ENCODE peak calls at places on chromosome 20, in four cellular contexts. L is stimulated activated CD8-positive, alpha-beta memory T cell treated with anti-CD3 and anti-CD28 coated beads, Interleukin-12 subunit alpha, Interleukin-12 subunit beta, amount 100 ng/mL, for 4 hours; R is GM03348; M is right cardiac atrium. C is an unnamed sample.

GRCh38 chr20:36454664-36455427 is 86.5 kb upstream of the MYL9 start:
- DNase-seq in R (peak), M (no peak), L (no peak), C (no peak)

GRCh38 chr20:45463113-45463512 is 6.4 kb upstream of the WFDC2 start:
- DNase-seq in L (no peak), R (no peak), M (no peak), C (no peak)

GRCh38 chr20:62832951-62833391 is 16.1 kb downstream of the COL9A3 start:
- DNase-seq in L (no peak), R (no peak), M (no peak), C (peak)

GRCh38 chr20:25529295-25529951 is 55.9 kb downstream of the NINL start:
- DNase-seq in R (no peak), M (no peak), L (no peak), C (no peak)

GRCh38 chr20:34859826-34860545 is 12.7 kb downstream of the GGT7 start:
- DNase-seq in R (no peak), L (no peak), M (no peak), C (peak)

GRCh38 chr20:7302256-7302655 is 534.8 kb downstream of the BMP2 start:
- DNase-seq in M (no peak), L (no peak), R (no peak), C (no peak)

GRCh38 chr20:51495921-51496545 is 46.5 kb downstream of the NFATC2 start:
- DNase-seq in R (peak), M (no peak), L (no peak), C (no peak)

GRCh38 chr20:23340524-23340923 is 10.1 kb upstream of the NXT1 start:
- DNase-seq in R (peak), L (no peak), M (peak), C (peak)

GRCh38 chr20:51326241-51326819 is 216.2 kb downstream of the NFATC2 start:
- DNase-seq in L (peak), M (no peak), R (peak), C (no peak)

GRCh38 chr20:24918579-24919566 is 30.2 kb upstream of the CST7 start:
- DNase-seq in M (peak), R (no peak), L (no peak), C (no peak)

GRCh38 chr20:3931664-3932063 is 42.5 kb downstream of the PANK2 start:
- DNase-seq in M (no peak), R (no peak), L (no peak), C (no peak)

GRCh38 chr20:6886065-6886729 is 118.7 kb downstream of the BMP2 start:
- DNase-seq in M (no peak), R (no peak), L (no peak), C (no peak)

GRCh38 chr20:9617062-9617461 is 102.7 kb downstream of the LAMP5 start:
- DNase-seq in L (no peak), M (peak), R (peak), C (no peak)

GRCh38 chr20:12058201-12058600 is 140.5 kb downstream of the BTBD3 start:
- DNase-seq in M (no peak), R (no peak), L (no peak), C (no peak)

GRCh38 chr20:32966382-32966781 is 37.9 kb downstream of the SUN5 start:
- DNase-seq in R (peak), L (no peak), M (no peak), C (peak)

GRCh38 chr20:25669826-25670422 is 26.7 kb downstream of the ZNF337 start:
- DNase-seq in R (peak), L (no peak), M (no peak), C (no peak)

GRCh38 chr20:48197034-48197433 is 411.8 kb upstream of the SULF2 start:
- DNase-seq in M (no peak), L (no peak), R (no peak), C (no peak)

GRCh38 chr20:15937179-15937578 is 636.1 kb downstream of the KIF16B start:
- DNase-seq in M (no peak), L (no peak), R (no peak), C (no peak)

GRCh38 chr20:62252342-62252966 is 14.1 kb downstream of the OSBPL2 start:
- DNase-seq in R (no peak), M (no peak), L (no peak), C (no peak)

GRCh38 chr20:36819662-36820061 is 46.1 kb upstream of the DSN1 start:
- DNase-seq in L (no peak), M (no peak), R (no peak), C (no peak)

GRCh38 chr20:31945790-31946189 is 6.1 kb downstream of the PDRG1 start:
- DNase-seq in R (no peak), L (no peak), M (no peak), C (no peak)

GRCh38 chr20:13298692-13299373 is 77.8 kb downstream of the ISM1 start:
- DNase-seq in M (no peak), R (no peak), L (no peak), C (no peak)

GRCh38 chr20:4453369-4453768 is 268.3 kb upstream of the PRND start:
- DNase-seq in M (no peak), L (no peak), R (no peak), C (no peak)

GRCh38 chr20:64255361-64256281 is at the start of gene PCMTD2:
- DNase-seq in R (peak), M (peak), L (peak), C (peak)

GRCh38 chr20:49415005-49415663 is 67.3 kb downstream of the KCNB1 start:
- DNase-seq in L (no peak), M (no peak), R (no peak), C (no peak)

GRCh38 chr20:16243470-16243869 is 329.8 kb downstream of the KIF16B start:
- DNase-seq in M (no peak), R (no peak), L (no peak), C (no peak)

GRCh38 chr20:19907326-19908056 is 109.7 kb upstream of the NAA20 start:
- DNase-seq in L (no peak), M (peak), R (no peak), C (no peak)

GRCh38 chr20:53569005-53569404 is 24.6 kb downstream of the ZNF217 start:
- DNase-seq in L (no peak), R (no peak), M (no peak), C (no peak)

GRCh38 chr20:46377532-46377931 is 28.9 kb downstream of the ELMO2 start:
- DNase-seq in L (no peak), R (no peak), M (no peak), C (no peak)

GRCh38 chr20:51541189-51542032 is 1.1 kb downstream of the NFATC2 start:
- DNase-seq in M (peak), L (peak), R (peak), C (peak)

GRCh38 chr20:9628166-9628565 is 113.8 kb downstream of the LAMP5 start:
- DNase-seq in L (no peak), M (no peak), R (no peak), C (no peak)

GRCh38 chr20:62576815-62577214 is 65.5 kb upstream of the SLCO4A1 start:
- DNase-seq in M (no peak), L (no peak), R (peak), C (no peak)

GRCh38 chr20:62350098-62350628 is 16.9 kb downstream of the LAMA5 start:
- DNase-seq in R (no peak), L (no peak), M (peak), C (peak)